ENCODE peak calls at places on chromosomes 6 and 20, in five cellular contexts. Q is A549, K is IMR-90, S is HepG2, M is Peyer's patch. H is an unnamed sample.
A peak's percentile ranks its signal among the peaks of the same experiment; 100 is the strongest.

GRCh38 chr6:106477158-106477557 is 116.6 kb downstream of the CRYBG1 start:
- DNase-seq in Q (no peak), K (no peak), S (no peak), M (no peak), H (no peak)

GRCh38 chr6:49606696-49607390 is 29.8 kb downstream of the RHAG start:
- DNase-seq in Q (peak; percentile 41), K (peak; percentile 80), S (peak; percentile 91), M (peak; percentile 54), H (peak; percentile 50)

GRCh38 chr6:71238351-71238750 is 50.3 kb upstream of the OGFRL1 start:
- DNase-seq in Q (no peak), K (peak; percentile 75), S (no peak), M (no peak), H (peak; percentile 15)

GRCh38 chr20:25398363-25399037 is 7.9 kb upstream of the ABHD12 start:
- DNase-seq in Q (no peak), K (no peak), S (peak; percentile 34), M (no peak), H (no peak)

GRCh38 chr6:30007132-30007764 is 53.8 kb upstream of the POLR1H start:
- DNase-seq in Q (no peak), K (no peak), S (no peak), M (no peak), H (no peak)

GRCh38 chr6:37966801-37967200 is 147.3 kb downstream of the ZFAND3 start:
- DNase-seq in Q (no peak), K (no peak), S (no peak), M (no peak), H (no peak)

GRCh38 chr6:4125500-4125899 is 9.9 kb downstream of the ECI2 start:
- DNase-seq in Q (no peak), K (peak; percentile 8), S (no peak), M (no peak), H (no peak)

GRCh38 chr6:74366634-74367033 is 670.6 kb downstream of the CD109 start:
- DNase-seq in Q (no peak), K (peak; percentile 68), S (no peak), M (no peak), H (no peak)

GRCh38 chr6:106536863-106537262 is 92.4 kb downstream of the RTN4IP1 start:
- DNase-seq in Q (no peak), K (peak; percentile 41), S (no peak), M (no peak), H (no peak)

GRCh38 chr6:20217900-20218299 is 5.6 kb upstream of the MBOAT1 start:
- DNase-seq in Q (no peak), K (no peak), S (no peak), M (no peak), H (no peak)
- TF ChIP-seq POLR2A in Q (no peak), K (no peak), S (no peak), M (no peak), H (no peak)

DNA sequence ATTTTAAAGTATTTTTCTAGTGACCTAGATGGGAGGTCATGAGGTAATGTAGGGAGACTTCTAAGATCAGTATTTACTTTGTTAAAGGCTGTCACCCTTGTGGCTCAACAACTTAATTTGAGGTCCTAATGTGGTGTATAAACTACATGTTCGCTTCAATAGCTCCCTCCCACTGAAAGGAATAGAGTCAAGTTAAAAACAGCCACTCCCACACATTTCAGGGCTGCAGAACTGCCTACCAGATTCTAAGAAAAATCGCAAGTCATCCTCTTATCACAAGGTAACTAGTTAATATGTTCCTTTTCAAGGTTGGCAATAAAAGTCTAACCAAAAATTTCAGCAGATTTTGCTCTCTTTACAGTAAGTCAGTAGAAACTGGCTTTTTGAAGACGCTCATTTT is 15.1 kb downstream of the GSTA1 start:
- DNase-seq in Q (no peak), K (peak; percentile 6), S (peak; percentile 35), M (no peak), H (no peak)
- TF ChIP-seq POLR2A in Q (no peak), K (no peak), S (no peak), M (no peak), H (no peak)

GRCh38 chr20:57388953-57389694 is 2.1 kb upstream of the RBM38 start:
- DNase-seq in Q (no peak), K (peak; percentile 15), S (peak; percentile 56), M (peak; percentile 92), H (no peak)

GRCh38 chr20:57390604-57391438 is at the start of gene RBM38:
- DNase-seq in Q (peak; percentile 66), K (peak; percentile 49), S (peak; percentile 56), M (peak; percentile 85), H (peak; percentile 89)

GRCh38 chr20:57387945-57388351 is 3.2 kb upstream of the RBM38 start:
- DNase-seq in Q (no peak), K (no peak), S (no peak), M (peak; percentile 44), H (no peak)

GRCh38 chr20:57391439-57392129 is 388 bp downstream of the RBM38 start:
- DNase-seq in Q (no peak), K (no peak), S (no peak), M (no peak), H (peak; percentile 42)

DNA sequence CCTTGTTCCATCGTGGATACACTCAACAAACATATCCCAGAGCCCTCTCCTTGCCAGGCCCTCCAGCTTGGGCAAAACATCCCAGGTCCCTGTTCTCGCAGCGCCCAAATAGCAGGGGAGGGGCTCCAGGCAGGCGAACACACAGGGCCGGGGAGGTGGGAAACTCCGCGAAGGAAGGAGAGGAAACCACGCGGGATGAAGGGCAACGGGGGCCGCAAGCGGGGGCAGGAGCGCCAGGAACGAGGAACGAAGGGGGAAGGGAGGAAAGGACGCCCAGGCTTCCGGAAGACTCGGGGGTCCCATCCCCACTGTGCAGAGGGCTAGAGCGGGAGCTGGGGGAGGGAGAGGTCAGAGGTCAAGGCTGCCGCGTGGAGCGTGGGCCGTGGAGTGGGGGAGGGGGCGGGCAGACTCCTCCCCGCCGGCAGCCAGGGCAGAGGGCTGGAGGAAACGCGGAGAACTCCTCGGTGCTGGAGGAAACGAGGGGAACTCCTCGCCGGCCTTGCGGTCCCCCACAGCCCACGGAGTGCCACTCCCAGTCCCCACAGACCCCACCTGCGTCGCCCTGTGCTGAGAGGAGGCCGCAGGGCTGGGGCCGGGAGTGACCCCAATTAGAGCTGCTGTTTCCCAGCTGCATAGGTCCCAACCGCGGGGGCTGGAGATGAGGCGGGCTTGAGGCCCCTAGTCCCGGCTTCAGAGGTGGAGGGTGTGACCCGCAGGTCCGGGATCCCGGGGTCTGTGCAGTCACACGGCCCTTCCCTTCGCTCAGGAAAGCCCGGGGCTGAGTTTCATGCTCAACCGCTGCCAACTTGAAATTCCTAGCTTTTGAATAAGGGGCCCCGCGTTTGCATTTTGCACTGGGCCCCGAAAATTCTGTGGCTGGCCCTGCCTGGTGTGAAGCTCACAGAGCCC is 1.2 kb upstream of the RBM38 start:
- DNase-seq in Q (no peak), K (no peak), S (no peak), M (peak; percentile 70), H (no peak)
- TF ChIP-seq POLR2A in Q (no peak), K (no peak), S (no peak), M (no peak), H (no peak)

DNA sequence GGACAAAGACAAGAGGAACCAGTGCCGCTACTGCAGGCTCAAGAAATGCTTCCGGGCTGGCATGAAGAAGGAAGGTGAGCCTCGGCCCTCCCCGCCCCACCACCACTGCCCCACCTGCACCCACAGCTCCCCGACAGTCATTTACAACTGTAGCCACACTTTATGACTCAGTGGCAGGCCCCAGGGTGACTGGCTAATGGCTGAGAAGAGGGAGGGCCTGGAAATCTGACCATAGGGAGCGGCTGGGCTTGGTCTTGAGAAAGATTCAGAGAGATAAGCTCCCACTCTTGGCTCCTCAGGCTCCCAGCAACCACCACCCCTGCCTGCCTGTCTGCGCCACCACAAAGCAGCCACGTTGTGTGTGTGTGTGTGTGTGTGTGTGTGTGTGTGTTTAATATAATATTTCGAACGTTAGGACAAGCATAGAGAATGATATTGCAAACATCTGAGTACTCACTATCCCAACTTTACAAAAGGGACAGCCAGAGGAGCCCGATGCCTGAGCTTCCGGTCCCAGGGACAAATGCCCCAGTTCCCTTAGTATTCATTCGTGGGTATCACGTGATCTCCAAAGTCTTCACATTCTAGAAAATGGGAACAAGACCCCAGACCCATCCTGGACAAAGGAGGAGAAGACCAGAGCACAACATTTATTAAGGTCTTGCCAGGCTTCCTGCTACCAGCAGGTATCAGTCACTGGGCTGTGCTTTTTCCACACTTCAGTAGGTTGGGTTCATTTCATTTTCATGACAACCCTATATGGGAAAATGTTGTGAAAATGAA is 52.1 kb downstream of the HNF4A start:
- DNase-seq in Q (peak; percentile 66), K (peak; percentile 14), S (no peak), M (peak; percentile 92), H (peak; percentile 89)
- TF ChIP-seq POLR2A in Q (no peak), K (no peak), S (no peak), M (peak; percentile 26), H (no peak)

GRCh38 chr6:33288942-33289783 is at the start of the genes PFDN6 and WDR46:
- DNase-seq in Q (peak; percentile 96), K (peak; percentile 88), S (peak; percentile 95), M (peak; percentile 93), H (peak; percentile 85)
- TF ChIP-seq POLR2A in Q (peak; percentile 27), K (peak; percentile 15), S (peak; percentile 72), M (peak; percentile 16), H (peak; percentile 34)

DNA sequence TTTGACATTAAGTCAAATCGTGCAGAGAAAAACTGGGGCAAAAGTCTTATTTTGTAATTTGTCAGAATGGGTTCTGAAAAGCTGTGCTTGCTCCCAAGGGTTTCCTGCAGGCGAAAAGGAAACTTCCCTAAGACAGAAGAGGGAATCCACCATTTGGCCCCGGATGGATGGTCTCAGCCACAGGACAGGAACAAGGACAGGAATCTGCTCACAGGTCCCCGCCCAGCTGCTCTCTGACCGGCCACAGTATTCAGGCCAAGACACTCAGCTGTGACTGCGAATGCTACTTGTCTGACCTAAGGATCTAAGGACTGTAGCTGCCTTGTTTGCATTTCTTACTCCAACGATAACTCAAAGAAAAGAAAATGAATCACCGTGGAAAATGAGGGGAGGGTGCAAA is 197.0 kb downstream of the BMP7 start:
- DNase-seq in Q (no peak), K (no peak), S (no peak), M (no peak), H (no peak)
- TF ChIP-seq POLR2A in Q (no peak), K (no peak), S (no peak), M (no peak), H (no peak)